ENCODE peak calls at places on chromosomes 13 and 19, in five cellular contexts. One of them, this sample, is unnamed.

GRCh38 chr19:41187884-41188279 is 5.1 kb upstream of the CYP2S1 start:
- DNase-seq in GM12892: no peak
- DNase-seq in right lobe of liver: no peak
- DNase-seq in endothelial cell of umbilical vein: no peak
- DNase-seq in spleen: no peak
- DNase-seq in this sample: no peak

GRCh38 chr19:46766569-46767317 is 20.5 kb upstream of the STRN4 start:
- DNase-seq in GM12892: peak
- DNase-seq in spleen: peak
- DNase-seq in endothelial cell of umbilical vein: peak
- DNase-seq in right lobe of liver: no peak
- DNase-seq in this sample: peak

GRCh38 chr19:55594996-55595530 is 4.3 kb downstream of the FIZ1 start:
- DNase-seq in right lobe of liver: no peak
- DNase-seq in endothelial cell of umbilical vein: no peak
- DNase-seq in spleen: no peak
- DNase-seq in GM12892: no peak
- DNase-seq in this sample: no peak

GRCh38 chr13:75021151-75021550 is 460.8 kb downstream of the TBC1D4 start:
- DNase-seq in right lobe of liver: no peak
- DNase-seq in endothelial cell of umbilical vein: no peak
- DNase-seq in GM12892: no peak
- DNase-seq in spleen: no peak
- DNase-seq in this sample: no peak

GRCh38 chr19:36222503-36222902 is 7.6 kb downstream of the ZNF146 start:
- DNase-seq in GM12892: no peak
- DNase-seq in endothelial cell of umbilical vein: no peak
- DNase-seq in spleen: no peak
- DNase-seq in right lobe of liver: no peak
- DNase-seq in this sample: no peak

GRCh38 chr19:3710265-3710812 is 2.2 kb downstream of the TJP3 start:
- DNase-seq in spleen: peak
- DNase-seq in right lobe of liver: peak
- DNase-seq in endothelial cell of umbilical vein: no peak
- DNase-seq in GM12892: no peak
- DNase-seq in this sample: no peak

GRCh38 chr19:6259312-6259861 is 20.4 kb downstream of the MLLT1 start:
- DNase-seq in GM12892: no peak
- DNase-seq in right lobe of liver: peak
- DNase-seq in spleen: no peak
- DNase-seq in endothelial cell of umbilical vein: no peak
- DNase-seq in this sample: no peak

GRCh38 chr19:56687036-56687435 is 15.5 kb upstream of the ZNF835 start:
- DNase-seq in GM12892: no peak
- DNase-seq in spleen: no peak
- DNase-seq in right lobe of liver: no peak
- DNase-seq in endothelial cell of umbilical vein: no peak
- DNase-seq in this sample: no peak

GRCh38 chr19:29372921-29373797 is 152.6 kb upstream of the VSTM2B start:
- DNase-seq in GM12892: no peak
- DNase-seq in spleen: peak
- DNase-seq in right lobe of liver: no peak
- DNase-seq in endothelial cell of umbilical vein: no peak
- DNase-seq in this sample: no peak

GRCh38 chr13:102399791-102400618 is 1.8 kb downstream of the FGF14 start:
- DNase-seq in right lobe of liver: peak
- DNase-seq in endothelial cell of umbilical vein: no peak
- DNase-seq in spleen: peak
- DNase-seq in GM12892: no peak
- DNase-seq in this sample: no peak

GRCh38 chr19:28023064-28023463 is 1189.9 kb downstream of the UQCRFS1 start:
- DNase-seq in endothelial cell of umbilical vein: no peak
- DNase-seq in spleen: no peak
- DNase-seq in GM12892: no peak
- DNase-seq in right lobe of liver: no peak
- DNase-seq in this sample: no peak

GRCh38 chr19:14563989-14564650 is 7.7 kb downstream of the NDUFB7 start:
- DNase-seq in right lobe of liver: no peak
- DNase-seq in endothelial cell of umbilical vein: no peak
- DNase-seq in spleen: no peak
- DNase-seq in GM12892: peak
- DNase-seq in this sample: peak

GRCh38 chr13:100530645-100531044 is 57.9 kb downstream of the GGACT start:
- DNase-seq in spleen: no peak
- DNase-seq in GM12892: no peak
- DNase-seq in endothelial cell of umbilical vein: no peak
- DNase-seq in right lobe of liver: peak
- DNase-seq in this sample: no peak

GRCh38 chr13:66895780-66896179 is 334.4 kb downstream of the PCDH9 start:
- DNase-seq in spleen: no peak
- DNase-seq in endothelial cell of umbilical vein: no peak
- DNase-seq in right lobe of liver: no peak
- DNase-seq in GM12892: no peak
- DNase-seq in this sample: no peak

GRCh38 chr13:39684531-39685137 is 29.2 kb downstream of the COG6 start:
- DNase-seq in endothelial cell of umbilical vein: peak
- DNase-seq in GM12892: no peak
- DNase-seq in spleen: no peak
- DNase-seq in right lobe of liver: no peak
- DNase-seq in this sample: peak

GRCh38 chr13:36362914-36363313 is 16.7 kb upstream of the SPART start:
- DNase-seq in endothelial cell of umbilical vein: no peak
- DNase-seq in spleen: no peak
- DNase-seq in right lobe of liver: no peak
- DNase-seq in GM12892: no peak
- DNase-seq in this sample: no peak

GRCh38 chr13:78978381-78978998 is 319.5 kb upstream of the OBI1 start:
- DNase-seq in GM12892: no peak
- DNase-seq in spleen: no peak
- DNase-seq in right lobe of liver: no peak
- DNase-seq in endothelial cell of umbilical vein: peak
- DNase-seq in this sample: peak

GRCh38 chr13:109727251-109727650 is 59.1 kb downstream of the IRS2 start:
- DNase-seq in spleen: no peak
- DNase-seq in GM12892: no peak
- DNase-seq in endothelial cell of umbilical vein: no peak
- DNase-seq in right lobe of liver: peak
- DNase-seq in this sample: no peak
- TF ChIP-seq POLR2A in spleen: no peak
- TF ChIP-seq POLR2A in GM12892: no peak
- TF ChIP-seq POLR2A in endothelial cell of umbilical vein: no peak
- TF ChIP-seq POLR2A in right lobe of liver: no peak
- TF ChIP-seq POLR2A in this sample: no peak

DNA sequence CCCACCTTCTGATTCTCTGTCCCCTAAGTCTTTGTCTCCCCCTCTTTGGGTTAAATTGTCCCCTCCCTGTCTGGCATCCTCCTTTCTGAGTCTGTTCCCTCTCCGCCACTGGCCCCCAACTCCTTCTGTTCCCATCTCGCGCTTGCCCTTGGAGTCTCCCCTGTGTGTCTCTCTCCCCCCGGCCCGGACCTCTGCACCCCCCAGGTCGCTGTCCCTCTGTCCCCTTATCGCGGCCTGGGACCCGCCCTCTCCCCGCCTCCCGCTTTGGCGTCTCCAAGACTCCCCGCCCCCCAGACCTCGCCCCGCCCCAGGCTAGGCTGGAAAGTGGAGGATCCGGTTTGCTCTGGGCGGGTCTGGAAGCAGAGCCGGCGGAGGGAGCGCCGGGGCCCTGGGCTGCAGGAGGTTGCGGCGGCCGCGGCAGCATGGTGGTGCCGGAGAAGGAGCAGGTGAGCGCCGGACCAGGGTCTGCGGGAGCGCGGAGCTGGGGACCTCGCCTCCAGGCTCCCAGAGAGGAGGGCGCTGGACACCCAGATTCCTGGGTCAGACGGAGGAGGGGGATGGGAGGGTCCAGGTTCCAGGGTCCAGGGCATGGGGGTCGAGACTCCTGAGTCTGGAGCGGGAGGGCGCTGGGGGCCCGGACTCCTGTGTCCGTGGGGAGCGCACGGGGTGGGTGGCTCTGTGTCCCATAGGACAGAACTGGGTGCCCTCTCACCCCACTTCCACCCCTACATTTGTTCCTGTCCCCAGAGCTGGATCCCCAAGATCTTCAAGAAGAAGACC is at the start of gene TRPM4:
- DNase-seq in endothelial cell of umbilical vein: peak
- DNase-seq in right lobe of liver: peak
- DNase-seq in GM12892: no peak
- DNase-seq in spleen: peak
- DNase-seq in this sample: peak
- TF ChIP-seq POLR2A in endothelial cell of umbilical vein: peak
- TF ChIP-seq POLR2A in right lobe of liver: peak
- TF ChIP-seq POLR2A in GM12892: no peak
- TF ChIP-seq POLR2A in spleen: no peak
- TF ChIP-seq POLR2A in this sample: no peak

GRCh38 chr19:662207-662961 is 630 bp downstream of the RNF126 start:
- DNase-seq in spleen: peak
- DNase-seq in endothelial cell of umbilical vein: peak
- DNase-seq in GM12892: peak
- DNase-seq in right lobe of liver: peak
- DNase-seq in this sample: peak
- TF ChIP-seq POLR2A in spleen: peak
- TF ChIP-seq POLR2A in endothelial cell of umbilical vein: no peak
- TF ChIP-seq POLR2A in GM12892: peak
- TF ChIP-seq POLR2A in right lobe of liver: no peak
- TF ChIP-seq POLR2A in this sample: no peak

GRCh38 chr13:23980160-23980551 is 82.9 kb upstream of the C1QTNF9B start:
- DNase-seq in right lobe of liver: peak
- DNase-seq in spleen: peak
- DNase-seq in GM12892: peak
- DNase-seq in endothelial cell of umbilical vein: peak
- DNase-seq in this sample: peak
- TF ChIP-seq POLR2A in right lobe of liver: no peak
- TF ChIP-seq POLR2A in spleen: peak
- TF ChIP-seq POLR2A in GM12892: no peak
- TF ChIP-seq POLR2A in endothelial cell of umbilical vein: no peak
- TF ChIP-seq POLR2A in this sample: no peak

DNA sequence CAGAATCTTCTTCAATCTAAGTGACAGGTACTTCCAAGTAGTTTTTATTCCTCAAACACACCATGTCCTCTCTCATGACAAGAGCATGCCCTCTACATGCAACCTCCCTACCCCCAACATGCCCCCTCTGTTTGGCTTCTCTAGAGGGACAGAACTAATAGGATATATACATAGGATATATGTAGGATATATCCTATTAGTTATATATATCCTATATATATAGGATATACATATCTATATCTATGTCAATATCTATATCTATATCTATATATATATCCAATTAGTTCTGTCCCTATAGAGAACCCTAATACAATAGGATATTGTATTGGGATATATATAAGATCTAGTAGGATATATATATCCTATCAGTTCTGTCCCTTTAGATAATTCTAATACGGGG is 701.9 kb upstream of the MIR17HG start:
- DNase-seq in endothelial cell of umbilical vein: no peak
- DNase-seq in spleen: no peak
- DNase-seq in right lobe of liver: no peak
- DNase-seq in GM12892: no peak
- DNase-seq in this sample: no peak
- TF ChIP-seq POLR2A in endothelial cell of umbilical vein: no peak
- TF ChIP-seq POLR2A in spleen: no peak
- TF ChIP-seq POLR2A in right lobe of liver: no peak
- TF ChIP-seq POLR2A in GM12892: no peak
- TF ChIP-seq POLR2A in this sample: no peak

DNA sequence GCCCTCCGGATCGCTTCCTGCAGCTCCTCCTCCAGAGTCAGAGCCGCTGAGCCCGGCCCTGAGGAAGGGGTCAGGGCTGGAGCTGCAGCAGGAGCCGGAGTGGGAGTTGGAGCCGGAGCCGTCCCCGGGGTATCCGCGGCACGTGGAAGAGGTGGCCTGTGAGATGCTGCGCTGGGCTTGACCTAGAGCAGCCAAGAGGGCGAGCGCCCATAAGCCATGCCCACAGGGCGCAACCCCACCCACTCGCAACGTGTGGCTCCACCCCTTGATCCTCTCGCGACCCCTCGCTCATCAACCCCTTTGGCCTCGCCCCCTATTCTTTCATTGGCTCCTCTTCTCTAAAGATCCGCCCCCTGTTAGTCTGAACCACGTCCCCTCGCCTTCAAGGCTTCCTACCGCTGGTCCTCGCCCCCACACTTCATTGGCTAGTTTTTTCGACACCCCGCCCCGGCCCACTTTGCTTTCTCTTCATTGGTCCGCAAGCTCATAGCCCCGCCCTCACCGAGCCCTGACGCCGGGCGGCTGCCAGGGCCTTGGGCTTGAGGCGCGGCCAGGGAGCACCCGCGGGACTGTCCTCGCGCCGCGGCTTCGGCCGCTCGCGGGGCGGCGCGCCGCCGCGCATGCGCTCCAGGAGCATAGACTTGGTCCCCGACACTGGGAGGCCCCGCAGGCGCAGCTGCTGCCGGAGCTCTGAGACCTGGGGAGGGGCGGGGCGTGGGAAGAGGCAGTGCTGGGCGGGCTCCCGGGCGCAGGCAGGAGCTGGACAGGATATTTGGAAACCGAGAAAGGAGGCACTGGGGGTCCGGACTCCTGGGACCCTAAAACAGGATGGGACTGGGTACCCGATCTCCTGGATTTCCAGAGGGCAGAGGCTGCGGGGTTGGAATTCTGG is 5.4 kb downstream of the MAMSTR start:
- DNase-seq in spleen: peak
- DNase-seq in right lobe of liver: peak
- DNase-seq in endothelial cell of umbilical vein: peak
- DNase-seq in GM12892: peak
- DNase-seq in this sample: peak
- TF ChIP-seq POLR2A in spleen: no peak
- TF ChIP-seq POLR2A in right lobe of liver: peak
- TF ChIP-seq POLR2A in endothelial cell of umbilical vein: no peak
- TF ChIP-seq POLR2A in GM12892: peak
- TF ChIP-seq POLR2A in this sample: no peak

GRCh38 chr19:35211545-35212230 is 16.9 kb downstream of the FAM187B start:
- DNase-seq in spleen: peak
- DNase-seq in GM12892: no peak
- DNase-seq in right lobe of liver: peak
- DNase-seq in endothelial cell of umbilical vein: peak
- DNase-seq in this sample: no peak
- TF ChIP-seq POLR2A in spleen: peak
- TF ChIP-seq POLR2A in GM12892: no peak
- TF ChIP-seq POLR2A in right lobe of liver: peak
- TF ChIP-seq POLR2A in endothelial cell of umbilical vein: no peak
- TF ChIP-seq POLR2A in this sample: no peak